ENCODE peak calls at places on chromosomes 16 and 17, in nine cellular contexts. Z, F, C, D, E, X, A, J and G are unnamed samples.
A peak's percentile ranks its signal among the peaks of the same experiment; 100 is the strongest.

GRCh38 chr16:73389075-73389474 is 341.1 kb upstream of the ZFHX3 start:
- DNase-seq in J (peak; percentile 69), C (no peak), F (peak; percentile 10), D (no peak), Z (no peak), E (no peak), A (no peak), X (no peak), G (no peak)

GRCh38 chr16:85615014-85615851 is 2.1 kb downstream of the GSE1 start:
- DNase-seq in X (peak; percentile 70), C (no peak), Z (peak; percentile 47), E (peak; percentile 43), J (no peak), F (peak; percentile 84), D (peak; percentile 41), A (peak; percentile 66), G (no peak)

GRCh38 chr16:73011926-73012325 is 36.0 kb downstream of the ZFHX3 start:
- DNase-seq in C (no peak), X (peak; percentile 49), D (no peak), E (no peak), A (no peak), F (no peak), J (no peak), Z (no peak), G (no peak)

GRCh38 chr16:50067290-50067853 is 1.6 kb downstream of the HEATR3 start:
- DNase-seq in D (no peak), A (peak; percentile 45), E (peak; percentile 15), X (no peak), F (peak; percentile 29), J (peak; percentile 69), C (peak; percentile 71), Z (no peak), G (peak; percentile 56)

GRCh38 chr17:7435676-7436555 is 681 bp downstream of the TMEM102 start:
- DNase-seq in C (peak; percentile 83), E (no peak), D (peak; percentile 58), A (peak; percentile 65), J (no peak), F (peak; percentile 71), Z (peak; percentile 45), X (peak; percentile 91), G (no peak)

GRCh38 chr17:12680407-12680897 is 14.8 kb downstream of the MYOCD start:
- DNase-seq in A (no peak), D (no peak), X (no peak), E (no peak), C (no peak), F (peak; percentile 27), Z (no peak), J (peak; percentile 49), G (no peak)

GRCh38 chr17:72476575-72476986 is 355.8 kb downstream of the SOX9 start:
- DNase-seq in C (no peak), Z (no peak), F (no peak), A (no peak), D (no peak), E (no peak), X (peak; percentile 93), J (no peak), G (no peak)

GRCh38 chr17:28416703-28417311 is 10.8 kb upstream of the SLC46A1 start:
- DNase-seq in D (peak; percentile 72), A (peak; percentile 80), F (peak; percentile 75), C (peak; percentile 68), Z (peak; percentile 48), J (peak; percentile 63), X (peak; percentile 92), E (peak; percentile 65), G (peak; percentile 53)

GRCh38 chr16:11138769-11139623 is 117.0 kb downstream of the SOCS1 start:
- DNase-seq in Z (no peak), X (peak; percentile 10), J (peak; percentile 72), F (no peak), D (no peak), A (no peak), C (no peak), E (no peak), G (no peak)

GRCh38 chr17:1390422-1391367 is 9.3 kb downstream of the YWHAE start:
- DNase-seq in D (no peak), F (no peak), X (no peak), C (no peak), J (no peak), E (peak; percentile 46), A (no peak), Z (no peak), G (no peak)

GRCh38 chr17:20077978-20078674 is 69.0 kb downstream of the SPECC1 start:
- DNase-seq in X (no peak), D (no peak), J (no peak), Z (no peak), A (no peak), F (no peak), C (no peak), E (no peak), G (no peak)

GRCh38 chr16:16099320-16099719 is 124.0 kb downstream of the ABCC6 start:
- DNase-seq in A (no peak), E (no peak), Z (no peak), J (no peak), F (no peak), D (no peak), X (no peak), C (no peak), G (no peak)

GRCh38 chr16:16102738-16103137 is 120.6 kb downstream of the ABCC6 start:
- DNase-seq in D (no peak), F (no peak), X (no peak), C (no peak), J (no peak), E (no peak), A (no peak), Z (no peak), G (no peak)

GRCh38 chr16:16101585-16101984 is 121.7 kb downstream of the ABCC6 start:
- DNase-seq in C (no peak), J (no peak), E (no peak), Z (no peak), A (no peak), D (no peak), X (no peak), F (no peak), G (no peak)

GRCh38 chr16:16096858-16097213 is 126.5 kb downstream of the ABCC6 start:
- DNase-seq in D (no peak), X (no peak), C (no peak), E (no peak), F (no peak), Z (no peak), A (no peak), J (no peak), G (no peak)

GRCh38 chr16:16100631-16101030 is 122.7 kb downstream of the ABCC6 start:
- DNase-seq in X (no peak), A (no peak), D (no peak), J (no peak), E (no peak), Z (no peak), F (no peak), C (peak; percentile 84), G (no peak)
- H3K9me3 ChIP-seq in X (no peaks in the 10 kb centered on the region), A (no peaks in the 10 kb centered on the region), D (no peaks in the 10 kb centered on the region), J (no peaks in the 10 kb centered on the region), E (no peaks in the 10 kb centered on the region), Z (no peaks in the 10 kb centered on the region), F (no peaks in the 10 kb centered on the region), C (no peaks in the 10 kb centered on the region), G (peaks cover 2% of the 10 kb centered on the region)

GRCh38 chr16:67336646-67337045 is 10.0 kb downstream of the LRRC36 start:
- DNase-seq in J (no peak), Z (no peak), E (no peak), D (no peak), F (no peak), C (no peak), X (no peak), A (no peak), G (no peak)

GRCh38 chr16:67336111-67336510 is 9.5 kb downstream of the LRRC36 start:
- DNase-seq in J (no peak), C (no peak), X (no peak), A (peak; percentile 42), F (no peak), D (no peak), E (no peak), Z (no peak), G (no peak)

GRCh38 chr16:67341250-67341649 is 14.6 kb downstream of the LRRC36 start:
- DNase-seq in X (no peak), D (no peak), Z (no peak), C (no peak), F (no peak), E (no peak), J (no peak), A (no peak), G (no peak)

GRCh38 chr16:67342616-67343015 is 16.0 kb downstream of the LRRC36 start:
- DNase-seq in C (no peak), J (no peak), A (no peak), X (no peak), F (no peak), D (no peak), Z (no peak), E (no peak), G (no peak)

GRCh38 chr16:67339453-67339852 is 12.8 kb downstream of the LRRC36 start:
- DNase-seq in D (no peak), A (peak; percentile 45), F (no peak), E (no peak), J (peak; percentile 61), X (no peak), C (peak; percentile 16), Z (no peak), G (no peak)
- TF ChIP-seq CTCF in D (no peak), A (peak; percentile 37), F (no peak), E (no peak), J (peak; percentile 39), X (peak; percentile 27), C (peak; percentile 70), Z (no peak), G (peak; percentile 31)

GRCh38 chr17:71180801-71181385 is 939.9 kb upstream of the SOX9 start:
- DNase-seq in E (no peak), J (peak; percentile 74), Z (no peak), C (no peak), A (peak; percentile 34), F (peak; percentile 85), X (no peak), D (no peak), G (peak; percentile 48)

GRCh38 chr17:71176928-71177443 is 943.8 kb upstream of the SOX9 start:
- DNase-seq in E (no peak), C (no peak), F (peak; percentile 44), J (no peak), X (no peak), Z (no peak), A (no peak), D (no peak), G (peak; percentile 50)

GRCh38 chr17:71173963-71174362 is 946.9 kb upstream of the SOX9 start:
- DNase-seq in F (no peak), Z (no peak), X (no peak), C (no peak), A (no peak), E (no peak), J (no peak), D (no peak), G (no peak)

GRCh38 chr17:71171270-71171669 is 949.5 kb upstream of the SOX9 start:
- DNase-seq in C (no peak), J (no peak), Z (no peak), F (no peak), X (no peak), D (no peak), A (no peak), E (no peak), G (no peak)

GRCh38 chr17:71176315-71176714 is 944.5 kb upstream of the SOX9 start:
- DNase-seq in X (no peak), F (no peak), A (no peak), Z (no peak), J (no peak), C (no peak), E (no peak), D (no peak), G (peak; percentile 14)
- H3K9me3 ChIP-seq in X (no peaks in the 10 kb centered on the region), F (no peaks in the 10 kb centered on the region), A (no peaks in the 10 kb centered on the region), Z (no peaks in the 10 kb centered on the region), J (no peaks in the 10 kb centered on the region), C (no peaks in the 10 kb centered on the region), E (no peaks in the 10 kb centered on the region), D (no peaks in the 10 kb centered on the region), G (no peaks in the 10 kb centered on the region)

GRCh38 chr16:60755907-60756306 is 1280.3 kb downstream of the CDH8 start:
- DNase-seq in A (peak; percentile 3), F (no peak), D (no peak), X (no peak), E (no peak), C (no peak), Z (no peak), J (no peak), G (no peak)
- TF ChIP-seq CTCF in A (no peak), F (no peak), D (no peak), X (peak; percentile 55), E (no peak), C (peak; percentile 17), Z (peak; percentile 16), J (no peak), G (no peak)